ENCODE peak calls at places on chromosome 4, in ten cellular contexts. U, D, H, A, K, Y, P, G, Z and Q are unnamed samples.

GRCh38 chr4:52947691-52948397 is 85.7 kb downstream of the RASL11B start:
- DNase-seq in D (no peak), A (no peak), H (no peak), Z (no peak), P (no peak), U (no peak), K (no peak), Y (no peak), G (no peak), Q (no peak)

GRCh38 chr4:10063544-10064300 is 42.4 kb upstream of the SLC2A9 start:
- DNase-seq in U (no peak), K (peak; percentile 51), D (peak; percentile 84), P (peak; percentile 5), Y (peak; percentile 88), G (peak; percentile 54), Z (peak; percentile 7), H (no peak), A (no peak), Q (no peak)

GRCh38 chr4:183760326-183760725 is 101.2 kb downstream of the TRAPPC11 start:
- DNase-seq in H (no peak), Y (no peak), G (no peak), Z (no peak), A (no peak), K (no peak), P (no peak), U (no peak), D (no peak), Q (no peak)

GRCh38 chr4:143329985-143330384 is 6.7 kb upstream of the GAB1 start:
- DNase-seq in A (no peak), G (no peak), H (no peak), Z (no peak), D (no peak), K (no peak), U (no peak), Y (no peak), P (no peak), Q (no peak)

GRCh38 chr4:6378493-6379445 is 93.6 kb downstream of the PPP2R2C start:
- DNase-seq in G (no peak), Y (no peak), U (peak; percentile 7), P (no peak), K (no peak), H (no peak), Z (no peak), A (no peak), D (no peak), Q (no peak)

GRCh38 chr4:110049951-110050925 is 137.6 kb downstream of the EGF start:
- DNase-seq in K (peak; percentile 59), P (no peak), Z (peak; percentile 31), D (peak; percentile 64), G (peak; percentile 42), Y (peak; percentile 22), H (peak; percentile 49), U (no peak), A (peak; percentile 39), Q (peak; percentile 44)

GRCh38 chr4:109977854-109978501 is 65.3 kb downstream of the EGF start:
- DNase-seq in Z (peak; percentile 18), P (no peak), Y (no peak), G (no peak), H (no peak), A (no peak), U (no peak), D (peak; percentile 54), K (peak; percentile 62), Q (peak; percentile 37)

GRCh38 chr4:77734928-77735327 is 84.2 kb downstream of the CNOT6L start:
- DNase-seq in U (no peak), Z (peak; percentile 75), P (no peak), D (peak; percentile 9), G (no peak), A (no peak), H (peak; percentile 25), K (peak; percentile 91), Y (no peak), Q (peak; percentile 92)

GRCh38 chr4:7266525-7267292 is 74.4 kb downstream of the SORCS2 start:
- DNase-seq in A (no peak), P (no peak), Z (no peak), D (peak; percentile 92), H (no peak), K (peak; percentile 72), G (no peak), Y (no peak), U (no peak), Q (no peak)

GRCh38 chr4:107757860-107758476 is 37.9 kb upstream of the PAPSS1 start:
- DNase-seq in G (no peak), D (peak; percentile 45), Y (no peak), K (peak; percentile 45), H (no peak), A (no peak), Z (peak; percentile 21), P (no peak), U (no peak), Q (peak; percentile 75)

GRCh38 chr4:132642196-132642817 is 506.8 kb upstream of the PCDH10 start:
- DNase-seq in K (peak; percentile 67), G (no peak), U (no peak), H (no peak), Z (peak; percentile 44), D (peak; percentile 7), P (peak; percentile 14), Y (no peak), A (no peak), Q (peak; percentile 65)